ENCODE peak calls at places on chromosomes 12 and 14, in eight cellular contexts. One of them, this sample, is unnamed.

GRCh38 chr12:120960657-120961056 is 17.7 kb upstream of the HNF1A start:
- DNase-seq in GM23338: no peak
- DNase-seq in neural progenitor cell: no peak
- DNase-seq in glutamatergic neuron: no peak
- DNase-seq in bronchial epithelial cell: peak
- DNase-seq in AG04450: no peak
- DNase-seq in pancreas: no peak
- DNase-seq in esophagus muscularis mucosa: no peak
- DNase-seq in this sample: no peak

GRCh38 chr12:1518763-1519516 is 75.4 kb downstream of the FBXL14 start:
- DNase-seq in GM23338: no peak
- DNase-seq in esophagus muscularis mucosa: no peak
- DNase-seq in pancreas: no peak
- DNase-seq in glutamatergic neuron: no peak
- DNase-seq in neural progenitor cell: no peak
- DNase-seq in bronchial epithelial cell: peak
- DNase-seq in AG04450: peak
- DNase-seq in this sample: no peak

GRCh38 chr12:27709932-27710591 is 570 bp upstream of the MRPS35 start:
- DNase-seq in glutamatergic neuron: no peak
- DNase-seq in neural progenitor cell: no peak
- DNase-seq in bronchial epithelial cell: peak
- DNase-seq in GM23338: no peak
- DNase-seq in pancreas: no peak
- DNase-seq in AG04450: no peak
- DNase-seq in esophagus muscularis mucosa: no peak
- DNase-seq in this sample: no peak

GRCh38 chr12:27331299-27331926 is 1.2 kb upstream of the BMAL2 start:
- DNase-seq in bronchial epithelial cell: peak
- DNase-seq in AG04450: peak
- DNase-seq in GM23338: no peak
- DNase-seq in esophagus muscularis mucosa: no peak
- DNase-seq in neural progenitor cell: no peak
- DNase-seq in glutamatergic neuron: no peak
- DNase-seq in pancreas: no peak
- DNase-seq in this sample: no peak

GRCh38 chr14:88998027-88998426 is 173.6 kb downstream of the TTC8 start:
- DNase-seq in pancreas: no peak
- DNase-seq in esophagus muscularis mucosa: no peak
- DNase-seq in neural progenitor cell: no peak
- DNase-seq in bronchial epithelial cell: no peak
- DNase-seq in glutamatergic neuron: no peak
- DNase-seq in AG04450: no peak
- DNase-seq in GM23338: no peak
- DNase-seq in this sample: no peak

GRCh38 chr12:55009171-55009570 is 10.6 kb upstream of the NEUROD4 start:
- DNase-seq in pancreas: no peak
- DNase-seq in glutamatergic neuron: peak
- DNase-seq in GM23338: no peak
- DNase-seq in esophagus muscularis mucosa: no peak
- DNase-seq in bronchial epithelial cell: no peak
- DNase-seq in AG04450: no peak
- DNase-seq in neural progenitor cell: no peak
- DNase-seq in this sample: no peak

GRCh38 chr14:65164068-65164824 is 61.9 kb upstream of the MAX start:
- DNase-seq in bronchial epithelial cell: peak
- DNase-seq in glutamatergic neuron: no peak
- DNase-seq in pancreas: no peak
- DNase-seq in neural progenitor cell: peak
- DNase-seq in AG04450: no peak
- DNase-seq in GM23338: peak
- DNase-seq in esophagus muscularis mucosa: no peak
- DNase-seq in this sample: no peak

GRCh38 chr12:60148831-60149230 is 553.0 kb downstream of the SLC16A7 start:
- DNase-seq in bronchial epithelial cell: peak
- DNase-seq in glutamatergic neuron: no peak
- DNase-seq in AG04450: peak
- DNase-seq in GM23338: no peak
- DNase-seq in esophagus muscularis mucosa: no peak
- DNase-seq in pancreas: no peak
- DNase-seq in neural progenitor cell: no peak
- DNase-seq in this sample: no peak

GRCh38 chr12:111450676-111451075 is 45.0 kb downstream of the SH2B3 start:
- DNase-seq in AG04450: no peak
- DNase-seq in bronchial epithelial cell: no peak
- DNase-seq in neural progenitor cell: no peak
- DNase-seq in pancreas: no peak
- DNase-seq in GM23338: no peak
- DNase-seq in glutamatergic neuron: no peak
- DNase-seq in esophagus muscularis mucosa: peak
- DNase-seq in this sample: peak

GRCh38 chr12:50611021-50611420 is 106.2 kb downstream of the DIP2B start:
- DNase-seq in pancreas: no peak
- DNase-seq in neural progenitor cell: no peak
- DNase-seq in GM23338: no peak
- DNase-seq in glutamatergic neuron: no peak
- DNase-seq in esophagus muscularis mucosa: no peak
- DNase-seq in AG04450: no peak
- DNase-seq in bronchial epithelial cell: no peak
- DNase-seq in this sample: peak

GRCh38 chr12:96210376-96211055 is 16.3 kb downstream of the ELK3 start:
- DNase-seq in pancreas: no peak
- DNase-seq in bronchial epithelial cell: no peak
- DNase-seq in glutamatergic neuron: no peak
- DNase-seq in neural progenitor cell: no peak
- DNase-seq in GM23338: no peak
- DNase-seq in esophagus muscularis mucosa: no peak
- DNase-seq in AG04450: no peak
- DNase-seq in this sample: no peak

GRCh38 chr14:93234798-93235197 is 27.7 kb downstream of the UBR7 start:
- DNase-seq in AG04450: no peak
- DNase-seq in glutamatergic neuron: no peak
- DNase-seq in bronchial epithelial cell: peak
- DNase-seq in neural progenitor cell: peak
- DNase-seq in esophagus muscularis mucosa: no peak
- DNase-seq in GM23338: no peak
- DNase-seq in pancreas: no peak
- DNase-seq in this sample: no peak

GRCh38 chr12:56450241-56450640 is 1.0 kb upstream of the TIMELESS start:
- DNase-seq in glutamatergic neuron: no peak
- DNase-seq in esophagus muscularis mucosa: no peak
- DNase-seq in neural progenitor cell: peak
- DNase-seq in AG04450: no peak
- DNase-seq in bronchial epithelial cell: no peak
- DNase-seq in pancreas: no peak
- DNase-seq in GM23338: no peak
- DNase-seq in this sample: no peak

GRCh38 chr12:56449622-56449984 is 377 bp upstream of the TIMELESS start:
- DNase-seq in glutamatergic neuron: no peak
- DNase-seq in neural progenitor cell: no peak
- DNase-seq in AG04450: no peak
- DNase-seq in pancreas: no peak
- DNase-seq in esophagus muscularis mucosa: no peak
- DNase-seq in bronchial epithelial cell: no peak
- DNase-seq in GM23338: no peak
- DNase-seq in this sample: no peak

GRCh38 chr12:56454557-56454956 is at the start of gene MIP:
- DNase-seq in esophagus muscularis mucosa: no peak
- DNase-seq in glutamatergic neuron: no peak
- DNase-seq in neural progenitor cell: no peak
- DNase-seq in AG04450: no peak
- DNase-seq in pancreas: no peak
- DNase-seq in bronchial epithelial cell: no peak
- DNase-seq in GM23338: no peak
- DNase-seq in this sample: no peak

GRCh38 chr12:56451147-56451546 is 1.9 kb upstream of the TIMELESS start:
- DNase-seq in bronchial epithelial cell: no peak
- DNase-seq in glutamatergic neuron: no peak
- DNase-seq in neural progenitor cell: no peak
- DNase-seq in pancreas: no peak
- DNase-seq in AG04450: no peak
- DNase-seq in GM23338: no peak
- DNase-seq in esophagus muscularis mucosa: no peak
- DNase-seq in this sample: no peak

GRCh38 chr12:56448860-56449621 is at the start of gene TIMELESS:
- DNase-seq in esophagus muscularis mucosa: peak
- DNase-seq in bronchial epithelial cell: peak
- DNase-seq in AG04450: peak
- DNase-seq in GM23338: peak
- DNase-seq in neural progenitor cell: peak
- DNase-seq in glutamatergic neuron: peak
- DNase-seq in pancreas: peak
- DNase-seq in this sample: peak
- TF ChIP-seq CTCF in esophagus muscularis mucosa: no peak
- TF ChIP-seq CTCF in bronchial epithelial cell: no peak
- TF ChIP-seq CTCF in AG04450: peak
- TF ChIP-seq CTCF in GM23338: no peak
- TF ChIP-seq CTCF in neural progenitor cell: no peak
- TF ChIP-seq CTCF in glutamatergic neuron: no peak
- TF ChIP-seq CTCF in pancreas: no peak
- TF ChIP-seq CTCF in this sample: no peak

DNA sequence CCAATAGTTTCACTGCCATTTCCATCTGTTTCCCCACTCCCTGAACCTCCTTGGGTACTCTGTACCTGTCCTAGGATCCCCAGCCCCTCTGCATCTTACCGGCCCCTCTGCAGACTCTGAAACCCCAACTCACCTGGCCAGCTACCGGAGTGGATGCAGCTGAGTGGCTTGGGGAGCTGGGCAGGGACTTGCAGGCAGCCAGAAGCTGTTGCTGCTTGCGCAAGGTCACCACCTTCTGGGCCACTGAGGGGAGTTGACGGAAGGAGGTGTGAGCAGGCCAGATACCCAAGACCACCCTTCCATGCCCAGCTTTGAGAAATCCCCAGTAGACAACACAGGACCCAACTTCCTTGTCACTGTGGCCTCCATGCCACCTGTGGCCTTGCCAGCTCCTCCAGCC is 6.3 kb downstream of the AGAP2 start:
- DNase-seq in AG04450: no peak
- DNase-seq in esophagus muscularis mucosa: no peak
- DNase-seq in pancreas: no peak
- DNase-seq in neural progenitor cell: no peak
- DNase-seq in glutamatergic neuron: no peak
- DNase-seq in GM23338: no peak
- DNase-seq in bronchial epithelial cell: no peak
- DNase-seq in this sample: no peak
- TF ChIP-seq CTCF in AG04450: no peak
- TF ChIP-seq CTCF in esophagus muscularis mucosa: no peak
- TF ChIP-seq CTCF in pancreas: no peak
- TF ChIP-seq CTCF in neural progenitor cell: no peak
- TF ChIP-seq CTCF in glutamatergic neuron: no peak
- TF ChIP-seq CTCF in GM23338: peak
- TF ChIP-seq CTCF in bronchial epithelial cell: no peak
- TF ChIP-seq CTCF in this sample: no peak

DNA sequence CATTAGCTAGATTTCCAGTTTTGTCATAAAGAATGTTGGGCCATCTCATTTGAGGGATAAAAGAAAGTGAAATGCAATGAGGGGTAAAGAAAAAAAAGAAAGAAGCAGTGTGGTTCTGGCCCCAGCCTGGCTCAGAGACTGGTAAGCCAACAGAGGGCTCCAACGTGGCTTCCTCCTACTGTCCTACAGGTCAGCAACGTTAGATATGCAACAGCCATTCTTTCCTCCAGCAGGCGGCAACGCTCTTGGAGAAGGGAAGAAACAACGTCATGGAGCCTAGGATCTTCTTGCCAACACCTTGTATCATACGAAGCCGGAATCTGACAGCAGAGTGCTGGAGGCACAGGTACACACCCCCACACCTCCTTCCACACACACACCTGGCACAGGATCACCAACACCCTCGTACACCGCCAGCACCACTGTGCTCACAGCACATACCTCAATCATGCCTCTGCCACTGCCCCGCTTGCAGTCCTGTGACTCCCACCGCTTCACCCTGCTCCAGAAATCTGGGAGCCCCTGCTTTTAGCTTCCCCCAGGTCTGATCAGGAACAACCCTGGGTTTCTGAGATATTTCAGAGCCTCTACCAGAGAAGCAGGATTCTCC is 102.8 kb downstream of the RPAP3 start:
- DNase-seq in pancreas: no peak
- DNase-seq in glutamatergic neuron: no peak
- DNase-seq in AG04450: no peak
- DNase-seq in bronchial epithelial cell: no peak
- DNase-seq in GM23338: peak
- DNase-seq in neural progenitor cell: no peak
- DNase-seq in esophagus muscularis mucosa: no peak
- DNase-seq in this sample: no peak
- TF ChIP-seq CTCF in pancreas: no peak
- TF ChIP-seq CTCF in glutamatergic neuron: no peak
- TF ChIP-seq CTCF in AG04450: no peak
- TF ChIP-seq CTCF in bronchial epithelial cell: no peak
- TF ChIP-seq CTCF in GM23338: peak
- TF ChIP-seq CTCF in neural progenitor cell: no peak
- TF ChIP-seq CTCF in esophagus muscularis mucosa: no peak
- TF ChIP-seq CTCF in this sample: no peak

GRCh38 chr12:12609692-12610091 is 2.0 kb upstream of the CREBL2 start:
- DNase-seq in neural progenitor cell: no peak
- DNase-seq in glutamatergic neuron: no peak
- DNase-seq in bronchial epithelial cell: no peak
- DNase-seq in AG04450: no peak
- DNase-seq in pancreas: no peak
- DNase-seq in GM23338: no peak
- DNase-seq in esophagus muscularis mucosa: no peak
- DNase-seq in this sample: no peak

GRCh38 chr12:12610711-12611110 is 965 bp upstream of the CREBL2 start:
- DNase-seq in bronchial epithelial cell: no peak
- DNase-seq in AG04450: no peak
- DNase-seq in glutamatergic neuron: no peak
- DNase-seq in pancreas: no peak
- DNase-seq in esophagus muscularis mucosa: no peak
- DNase-seq in neural progenitor cell: no peak
- DNase-seq in GM23338: no peak
- DNase-seq in this sample: no peak

GRCh38 chr12:12611512-12612306 is at the start of gene CREBL2:
- DNase-seq in bronchial epithelial cell: peak
- DNase-seq in pancreas: peak
- DNase-seq in GM23338: peak
- DNase-seq in esophagus muscularis mucosa: peak
- DNase-seq in AG04450: peak
- DNase-seq in neural progenitor cell: peak
- DNase-seq in glutamatergic neuron: peak
- DNase-seq in this sample: peak

GRCh38 chr12:12606793-12607589 is 4.7 kb upstream of the CREBL2 start:
- DNase-seq in neural progenitor cell: no peak
- DNase-seq in GM23338: no peak
- DNase-seq in AG04450: no peak
- DNase-seq in esophagus muscularis mucosa: no peak
- DNase-seq in pancreas: no peak
- DNase-seq in glutamatergic neuron: no peak
- DNase-seq in bronchial epithelial cell: peak
- DNase-seq in this sample: no peak

DNA sequence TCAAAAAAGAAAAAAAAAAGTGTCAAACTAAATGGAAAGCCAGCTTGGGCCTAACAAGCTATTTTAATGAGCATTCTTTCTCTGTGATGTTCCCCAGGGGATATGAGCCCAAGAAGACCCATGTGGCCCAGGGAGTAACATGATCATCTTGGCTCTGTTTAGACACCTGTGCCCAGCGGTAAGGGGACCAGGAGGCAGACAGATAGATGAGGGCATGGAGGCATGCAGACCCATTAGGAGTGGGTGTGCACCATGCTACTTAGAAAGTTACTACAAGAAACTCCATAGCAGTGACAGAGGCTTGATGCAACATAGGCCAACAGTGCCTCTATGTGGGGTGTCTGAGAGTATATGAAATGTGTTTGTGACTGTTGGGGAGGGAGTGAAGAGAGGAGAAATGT is 3.1 kb upstream of the CREBL2 start:
- DNase-seq in esophagus muscularis mucosa: no peak
- DNase-seq in pancreas: no peak
- DNase-seq in AG04450: no peak
- DNase-seq in glutamatergic neuron: no peak
- DNase-seq in bronchial epithelial cell: no peak
- DNase-seq in neural progenitor cell: no peak
- DNase-seq in GM23338: no peak
- DNase-seq in this sample: no peak
- TF ChIP-seq CTCF in esophagus muscularis mucosa: no peak
- TF ChIP-seq CTCF in pancreas: no peak
- TF ChIP-seq CTCF in AG04450: no peak
- TF ChIP-seq CTCF in glutamatergic neuron: no peak
- TF ChIP-seq CTCF in bronchial epithelial cell: peak
- TF ChIP-seq CTCF in neural progenitor cell: no peak
- TF ChIP-seq CTCF in GM23338: peak
- TF ChIP-seq CTCF in this sample: no peak